ENCODE peak calls at places on chromosomes 6 and 20, in seven cellular contexts. One of them, this sample, is unnamed.

GRCh38 chr6:42135722-42136121 is 6.7 kb downstream of the C6orf132 start:
- DNase-seq in ovary: no peak
- DNase-seq in heart left ventricle: no peak
- DNase-seq in transverse colon: no peak
- DNase-seq in endothelial cell of umbilical vein: no peak
- DNase-seq in stomach: no peak
- DNase-seq in adrenal gland: no peak
- DNase-seq in this sample: no peak

GRCh38 chr20:48246391-48246790 is 461.1 kb upstream of the SULF2 start:
- DNase-seq in ovary: no peak
- DNase-seq in heart left ventricle: no peak
- DNase-seq in transverse colon: no peak
- DNase-seq in endothelial cell of umbilical vein: no peak
- DNase-seq in stomach: no peak
- DNase-seq in adrenal gland: no peak
- DNase-seq in this sample: no peak

GRCh38 chr6:90709597-90709996 is 122.7 kb upstream of the MAP3K7 start:
- DNase-seq in ovary: no peak
- DNase-seq in heart left ventricle: no peak
- DNase-seq in transverse colon: no peak
- DNase-seq in endothelial cell of umbilical vein: no peak
- DNase-seq in stomach: no peak
- DNase-seq in adrenal gland: no peak
- DNase-seq in this sample: no peak

GRCh38 chr20:41552295-41553068 is 65.7 kb downstream of the CHD6 start:
- DNase-seq in ovary: no peak
- DNase-seq in heart left ventricle: no peak
- DNase-seq in transverse colon: no peak
- DNase-seq in endothelial cell of umbilical vein: no peak
- DNase-seq in stomach: no peak
- DNase-seq in adrenal gland: no peak
- DNase-seq in this sample: no peak

GRCh38 chr6:5763871-5764270 is 242.9 kb downstream of the NRN1 start:
- DNase-seq in ovary: no peak
- DNase-seq in heart left ventricle: no peak
- DNase-seq in transverse colon: no peak
- DNase-seq in endothelial cell of umbilical vein: no peak
- DNase-seq in stomach: no peak
- DNase-seq in adrenal gland: no peak
- DNase-seq in this sample: no peak

GRCh38 chr20:53547664-53548239 is 45.9 kb downstream of the ZNF217 start:
- DNase-seq in ovary: no peak
- DNase-seq in heart left ventricle: no peak
- DNase-seq in transverse colon: peak
- DNase-seq in endothelial cell of umbilical vein: peak
- DNase-seq in stomach: peak
- DNase-seq in adrenal gland: peak
- DNase-seq in this sample: peak

GRCh38 chr20:48284837-48285236 is 499.6 kb upstream of the SULF2 start:
- DNase-seq in ovary: no peak
- DNase-seq in heart left ventricle: no peak
- DNase-seq in transverse colon: no peak
- DNase-seq in endothelial cell of umbilical vein: no peak
- DNase-seq in stomach: no peak
- DNase-seq in adrenal gland: no peak
- DNase-seq in this sample: no peak

GRCh38 chr6:81561071-81561564 is 191.4 kb downstream of the TENT5A start:
- DNase-seq in ovary: no peak
- DNase-seq in heart left ventricle: no peak
- DNase-seq in transverse colon: no peak
- DNase-seq in endothelial cell of umbilical vein: no peak
- DNase-seq in stomach: no peak
- DNase-seq in adrenal gland: no peak
- DNase-seq in this sample: no peak

GRCh38 chr6:141463237-141463977 is 669.3 kb upstream of the GJE1 start:
- DNase-seq in ovary: no peak
- DNase-seq in heart left ventricle: peak
- DNase-seq in transverse colon: no peak
- DNase-seq in endothelial cell of umbilical vein: no peak
- DNase-seq in stomach: no peak
- DNase-seq in adrenal gland: no peak
- DNase-seq in this sample: no peak

GRCh38 chr6:39451831-39452230 is 129.3 kb upstream of the KCNK16 start:
- DNase-seq in ovary: no peak
- DNase-seq in heart left ventricle: no peak
- DNase-seq in transverse colon: no peak
- DNase-seq in endothelial cell of umbilical vein: no peak
- DNase-seq in stomach: no peak
- DNase-seq in adrenal gland: no peak
- DNase-seq in this sample: no peak

GRCh38 chr6:16639689-16640480 is 121.4 kb downstream of the ATXN1 start:
- DNase-seq in ovary: no peak
- DNase-seq in heart left ventricle: no peak
- DNase-seq in transverse colon: no peak
- DNase-seq in endothelial cell of umbilical vein: peak
- DNase-seq in stomach: no peak
- DNase-seq in adrenal gland: no peak
- DNase-seq in this sample: no peak

GRCh38 chr6:151025076-151025475 is 159.6 kb downstream of the MTHFD1L start:
- DNase-seq in ovary: no peak
- DNase-seq in heart left ventricle: no peak
- DNase-seq in transverse colon: no peak
- DNase-seq in endothelial cell of umbilical vein: no peak
- DNase-seq in stomach: no peak
- DNase-seq in adrenal gland: no peak
- DNase-seq in this sample: peak

GRCh38 chr6:30689985-30690384 is 799 bp downstream of the NRM start:
- DNase-seq in ovary: peak
- DNase-seq in heart left ventricle: no peak
- DNase-seq in transverse colon: no peak
- DNase-seq in endothelial cell of umbilical vein: no peak
- DNase-seq in stomach: no peak
- DNase-seq in adrenal gland: no peak
- DNase-seq in this sample: no peak

GRCh38 chr6:110036408-110037302 is 58.5 kb downstream of the GPR6 start:
- DNase-seq in ovary: no peak
- DNase-seq in heart left ventricle: no peak
- DNase-seq in transverse colon: no peak
- DNase-seq in endothelial cell of umbilical vein: no peak
- DNase-seq in stomach: no peak
- DNase-seq in adrenal gland: no peak
- DNase-seq in this sample: peak

GRCh38 chr6:68740828-68741500 is 105.9 kb downstream of the ADGRB3 start:
- DNase-seq in ovary: no peak
- DNase-seq in heart left ventricle: no peak
- DNase-seq in transverse colon: no peak
- DNase-seq in endothelial cell of umbilical vein: no peak
- DNase-seq in stomach: no peak
- DNase-seq in adrenal gland: no peak
- DNase-seq in this sample: no peak

GRCh38 chr6:154457881-154458284 is 52.6 kb downstream of the CNKSR3 start:
- DNase-seq in ovary: no peak
- DNase-seq in heart left ventricle: no peak
- DNase-seq in transverse colon: no peak
- DNase-seq in endothelial cell of umbilical vein: no peak
- DNase-seq in stomach: peak
- DNase-seq in adrenal gland: no peak
- DNase-seq in this sample: peak

GRCh38 chr6:3908223-3908622 is 59.0 kb downstream of the FAM50B start:
- DNase-seq in ovary: no peak
- DNase-seq in heart left ventricle: no peak
- DNase-seq in transverse colon: no peak
- DNase-seq in endothelial cell of umbilical vein: no peak
- DNase-seq in stomach: no peak
- DNase-seq in adrenal gland: no peak
- DNase-seq in this sample: no peak

GRCh38 chr20:41119593-41120561 is 17.5 kb upstream of the PLCG1 start:
- DNase-seq in ovary: no peak
- DNase-seq in heart left ventricle: no peak
- DNase-seq in transverse colon: no peak
- DNase-seq in endothelial cell of umbilical vein: no peak
- DNase-seq in stomach: no peak
- DNase-seq in adrenal gland: no peak
- DNase-seq in this sample: no peak

GRCh38 chr20:45049904-45050471 is 50.9 kb downstream of the KCNS1 start:
- DNase-seq in ovary: no peak
- DNase-seq in heart left ventricle: no peak
- DNase-seq in transverse colon: no peak
- DNase-seq in endothelial cell of umbilical vein: no peak
- DNase-seq in stomach: no peak
- DNase-seq in adrenal gland: no peak
- DNase-seq in this sample: no peak

GRCh38 chr6:143027058-143027457 is 33.6 kb upstream of the AIG1 start:
- DNase-seq in ovary: peak
- DNase-seq in heart left ventricle: peak
- DNase-seq in transverse colon: peak
- DNase-seq in endothelial cell of umbilical vein: peak
- DNase-seq in stomach: peak
- DNase-seq in adrenal gland: peak
- DNase-seq in this sample: peak

GRCh38 chr6:132797975-132798819 is at the start of gene SLC18B1:
- DNase-seq in ovary: peak
- DNase-seq in heart left ventricle: peak
- DNase-seq in transverse colon: peak
- DNase-seq in endothelial cell of umbilical vein: peak
- DNase-seq in stomach: peak
- DNase-seq in adrenal gland: peak
- DNase-seq in this sample: peak

GRCh38 chr6:33923857-33924514 is 120.2 kb upstream of the MLN start:
- DNase-seq in ovary: peak
- DNase-seq in heart left ventricle: no peak
- DNase-seq in transverse colon: no peak
- DNase-seq in endothelial cell of umbilical vein: no peak
- DNase-seq in stomach: no peak
- DNase-seq in adrenal gland: no peak
- DNase-seq in this sample: no peak

DNA sequence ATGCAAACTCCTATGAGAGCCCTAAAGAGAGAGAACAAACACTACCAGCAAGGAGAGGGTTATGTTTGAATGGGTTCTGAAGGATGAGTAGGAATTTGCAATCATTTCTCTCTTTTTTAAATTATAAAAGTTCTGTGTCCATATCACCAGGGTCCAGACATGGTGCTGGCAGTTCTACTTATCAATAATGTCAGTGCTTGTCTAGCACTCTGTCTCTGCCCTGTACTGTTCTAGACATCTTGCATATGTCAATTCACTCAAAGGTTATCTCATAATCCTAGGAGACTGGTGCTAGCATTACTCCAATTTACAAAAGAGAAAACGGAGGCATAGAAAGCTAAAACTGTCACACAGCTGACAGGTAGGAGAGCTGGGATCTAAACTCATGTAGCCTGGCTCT is 101.3 kb downstream of the VEGFA start:
- DNase-seq in ovary: no peak
- DNase-seq in heart left ventricle: no peak
- DNase-seq in transverse colon: no peak
- DNase-seq in endothelial cell of umbilical vein: no peak
- DNase-seq in stomach: no peak
- DNase-seq in adrenal gland: no peak
- DNase-seq in this sample: no peak
- TF ChIP-seq POLR2A in ovary: no peak
- TF ChIP-seq POLR2A in heart left ventricle: no peak
- TF ChIP-seq POLR2A in transverse colon: no peak
- TF ChIP-seq POLR2A in endothelial cell of umbilical vein: no peak
- TF ChIP-seq POLR2A in stomach: no peak
- TF ChIP-seq POLR2A in adrenal gland: no peak
- TF ChIP-seq POLR2A in this sample: no peak

GRCh38 chr20:62161347-62161746 is 17.8 kb downstream of the SS18L1 start:
- DNase-seq in ovary: no peak
- DNase-seq in heart left ventricle: no peak
- DNase-seq in transverse colon: no peak
- DNase-seq in endothelial cell of umbilical vein: no peak
- DNase-seq in stomach: no peak
- DNase-seq in adrenal gland: peak
- DNase-seq in this sample: no peak
- TF ChIP-seq POLR2A in ovary: no peak
- TF ChIP-seq POLR2A in heart left ventricle: no peak
- TF ChIP-seq POLR2A in transverse colon: no peak
- TF ChIP-seq POLR2A in endothelial cell of umbilical vein: no peak
- TF ChIP-seq POLR2A in stomach: no peak
- TF ChIP-seq POLR2A in adrenal gland: no peak
- TF ChIP-seq POLR2A in this sample: no peak

GRCh38 chr6:105600342-105601293 is 197.7 kb upstream of the PREP start:
- DNase-seq in ovary: no peak
- DNase-seq in heart left ventricle: no peak
- DNase-seq in transverse colon: no peak
- DNase-seq in endothelial cell of umbilical vein: no peak
- DNase-seq in stomach: no peak
- DNase-seq in adrenal gland: no peak
- DNase-seq in this sample: no peak
- TF ChIP-seq POLR2A in ovary: no peak
- TF ChIP-seq POLR2A in heart left ventricle: no peak
- TF ChIP-seq POLR2A in transverse colon: no peak
- TF ChIP-seq POLR2A in endothelial cell of umbilical vein: no peak
- TF ChIP-seq POLR2A in stomach: no peak
- TF ChIP-seq POLR2A in adrenal gland: no peak
- TF ChIP-seq POLR2A in this sample: no peak

GRCh38 chr20:23130622-23130916 is 44.4 kb upstream of the CD93 start:
- DNase-seq in ovary: no peak
- DNase-seq in heart left ventricle: no peak
- DNase-seq in transverse colon: no peak
- DNase-seq in endothelial cell of umbilical vein: no peak
- DNase-seq in stomach: no peak
- DNase-seq in adrenal gland: no peak
- DNase-seq in this sample: no peak

GRCh38 chr20:23133560-23133998 is 47.5 kb upstream of the CD93 start:
- DNase-seq in ovary: no peak
- DNase-seq in heart left ventricle: no peak
- DNase-seq in transverse colon: no peak
- DNase-seq in endothelial cell of umbilical vein: peak
- DNase-seq in stomach: no peak
- DNase-seq in adrenal gland: no peak
- DNase-seq in this sample: no peak

GRCh38 chr20:23131766-23132165 is 45.6 kb upstream of the CD93 start:
- DNase-seq in ovary: no peak
- DNase-seq in heart left ventricle: no peak
- DNase-seq in transverse colon: no peak
- DNase-seq in endothelial cell of umbilical vein: peak
- DNase-seq in stomach: no peak
- DNase-seq in adrenal gland: no peak
- DNase-seq in this sample: no peak

GRCh38 chr20:23132293-23132929 is 46.3 kb upstream of the CD93 start:
- DNase-seq in ovary: no peak
- DNase-seq in heart left ventricle: no peak
- DNase-seq in transverse colon: no peak
- DNase-seq in endothelial cell of umbilical vein: peak
- DNase-seq in stomach: no peak
- DNase-seq in adrenal gland: no peak
- DNase-seq in this sample: no peak

DNA sequence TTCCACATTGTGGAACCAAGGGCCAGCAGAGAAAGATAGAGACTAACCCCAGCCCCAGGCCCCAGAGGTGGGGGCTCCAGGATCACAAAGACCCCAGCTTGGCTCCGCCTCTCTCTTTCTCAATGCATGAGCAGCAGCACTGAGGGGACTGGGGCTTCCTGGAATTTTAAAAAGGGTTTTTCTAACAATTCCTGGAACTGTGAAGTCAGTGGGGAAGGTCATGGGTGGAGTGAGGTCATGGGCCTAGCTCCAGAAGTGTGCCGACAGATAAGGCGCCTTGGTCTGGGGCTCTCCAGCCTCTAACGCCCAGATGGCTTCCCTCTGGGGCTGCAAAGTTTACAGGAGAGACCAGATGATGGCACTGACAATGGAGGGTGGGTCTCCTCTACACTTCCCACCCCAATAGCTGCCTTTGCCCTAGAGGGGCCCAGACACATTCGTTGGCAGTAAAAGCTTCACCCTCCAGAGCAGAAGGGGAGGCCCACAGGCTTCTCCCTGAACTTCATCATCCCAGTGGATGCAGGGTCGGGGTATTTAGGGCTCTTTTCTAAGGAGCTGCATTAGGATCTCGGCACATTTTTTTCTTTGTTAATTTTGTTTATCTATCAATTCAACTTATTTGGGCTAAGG is 46.9 kb upstream of the CD93 start:
- DNase-seq in ovary: no peak
- DNase-seq in heart left ventricle: peak
- DNase-seq in transverse colon: no peak
- DNase-seq in endothelial cell of umbilical vein: peak
- DNase-seq in stomach: no peak
- DNase-seq in adrenal gland: peak
- DNase-seq in this sample: no peak
- TF ChIP-seq POLR2A in ovary: no peak
- TF ChIP-seq POLR2A in heart left ventricle: no peak
- TF ChIP-seq POLR2A in transverse colon: no peak
- TF ChIP-seq POLR2A in endothelial cell of umbilical vein: no peak
- TF ChIP-seq POLR2A in stomach: no peak
- TF ChIP-seq POLR2A in adrenal gland: no peak
- TF ChIP-seq POLR2A in this sample: no peak

This sample was measured in prostate gland.